ENCODE peak calls at places on chromosomes 12 and 14, in four cellular contexts. Y, D, H and E are unnamed samples.
A peak's percentile ranks its signal among the peaks of the same experiment; 100 is the strongest.

GRCh38 chr12:66195242-66195641 is 6.2 kb downstream of the IRAK3 start:
- DNase-seq in Y (no peak), D (no peak), H (no peak), E (no peak)

GRCh38 chr12:112851024-112851777 is 55.6 kb upstream of the OAS1 start:
- DNase-seq in Y (no peak), D (no peak), H (no peak), E (no peak)

GRCh38 chr14:57418999-57419398 is 28.6 kb downstream of the NAA30 start:
- DNase-seq in Y (no peak), D (no peak), H (no peak), E (no peak)

GRCh38 chr14:86604546-86604945 is 1074.6 kb downstream of the FLRT2 start:
- DNase-seq in Y (no peak), D (no peak), H (no peak), E (no peak)

GRCh38 chr12:56257491-56258067 is 605 bp downstream of the ANKRD52 start:
- DNase-seq in Y (no peak), D (peak; percentile 53), H (peak; percentile 81), E (peak; percentile 77)

GRCh38 chr14:80996049-80996901 is 40.9 kb downstream of the TSHR start:
- DNase-seq in Y (no peak), D (peak; percentile 15), H (peak; percentile 50), E (no peak)

GRCh38 chr12:96258451-96258933 is 64.3 kb downstream of the ELK3 start:
- DNase-seq in Y (no peak), D (no peak), H (no peak), E (no peak)

GRCh38 chr12:131057211-131057721 is 103.6 kb downstream of the ADGRD1 start:
- DNase-seq in Y (no peak), D (no peak), H (no peak), E (no peak)

GRCh38 chr12:38898001-38898684 is 7.2 kb downstream of the CPNE8 start:
- DNase-seq in Y (no peak), D (no peak), H (no peak), E (no peak)

GRCh38 chr12:76586764-76587395 is 27.3 kb upstream of the OSBPL8 start:
- DNase-seq in Y (no peak), D (peak; percentile 19), H (peak; percentile 16), E (no peak)

GRCh38 chr14:100844082-100844408 is 18.1 kb downstream of the MEG3 start:
- DNase-seq in Y (no peak), D (no peak), H (no peak), E (no peak)

GRCh38 chr12:64099430-64099829 is 122.7 kb downstream of the KICS2 start:
- DNase-seq in Y (no peak), D (no peak), H (no peak), E (no peak)

GRCh38 chr14:50967104-50967503 is 22.8 kb upstream of the PYGL start:
- DNase-seq in Y (no peak), D (no peak), H (no peak), E (no peak)

GRCh38 chr12:28140404-28140803 is 49.9 kb upstream of the CCDC91 start:
- DNase-seq in Y (no peak), D (no peak), H (no peak), E (no peak)

GRCh38 chr14:91113829-91114078 is at the start of gene DGLUCY:
- DNase-seq in Y (no peak), D (no peak), H (peak; percentile 84), E (no peak)

GRCh38 chr12:125330645-125331341 is 265.6 kb downstream of the AACS start:
- DNase-seq in Y (no peak), D (peak; percentile 86), H (peak; percentile 93), E (peak; percentile 94)
- TF ChIP-seq USF1 in Y (no peak), D (no peak), H (no peak), E (no peak)

GRCh38 chr14:77455966-77456640 is 1.3 kb downstream of the VIPAS39 start:
- DNase-seq in Y (no peak), D (no peak), H (no peak), E (no peak)

GRCh38 chr14:77459072-77459723 is 1.3 kb downstream of the AHSA1 start:
- DNase-seq in Y (peak; percentile 24), D (peak; percentile 21), H (peak; percentile 63), E (peak; percentile 80)

GRCh38 chr14:77457115-77457521 is 283 bp downstream of the VIPAS39 start:
- DNase-seq in Y (no peak), D (no peak), H (peak; percentile 46), E (no peak)

GRCh38 chr14:77457522-77458248 is at the start of the genes AHSA1 and VIPAS39:
- DNase-seq in Y (peak; percentile 99), D (peak; percentile 77), H (peak; percentile 91), E (peak; percentile 94)

DNA sequence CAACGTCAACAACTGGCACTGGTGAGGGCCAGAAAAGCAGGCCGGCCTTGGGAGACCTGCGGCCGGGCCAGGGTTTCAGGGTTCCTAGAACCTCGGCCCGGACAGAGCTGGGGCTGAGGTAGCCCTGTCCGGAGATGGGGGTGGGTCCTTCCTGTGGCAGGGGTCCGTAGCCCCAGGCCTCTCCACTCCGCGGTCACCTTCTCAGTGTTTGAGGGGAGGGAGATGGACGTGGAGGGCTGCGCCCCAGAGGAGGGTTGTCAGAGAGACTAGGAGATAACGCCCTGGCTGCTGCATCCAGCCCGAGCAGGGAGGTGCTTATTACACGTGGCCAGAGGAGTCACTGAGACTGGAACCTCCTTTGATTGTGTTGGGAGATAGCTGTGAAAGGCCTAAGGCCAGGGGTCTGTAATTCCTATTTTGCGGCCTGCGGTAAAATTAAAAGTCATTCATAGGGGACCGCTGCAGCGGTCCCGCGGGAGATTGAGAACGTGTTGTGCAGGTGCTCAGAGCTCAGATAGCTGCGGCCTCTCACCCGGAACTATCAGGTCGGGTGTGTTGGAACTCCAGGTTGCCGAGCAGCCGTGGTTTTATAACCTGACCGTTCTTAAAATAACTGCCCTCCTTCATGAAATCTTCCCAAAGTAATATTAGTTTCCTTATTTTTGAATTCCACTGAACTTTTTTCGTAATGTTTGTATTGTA is 507 bp downstream of the AHSA1 start:
- DNase-seq in Y (no peak), D (peak; percentile 33), H (peak; percentile 59), E (peak; percentile 32)
- TF ChIP-seq USF1 in Y (no peak), D (peak; percentile 21), H (no peak), E (no peak)

GRCh38 chr14:31943861-31944255 is 133.2 kb upstream of the ARHGAP5 start:
- DNase-seq in Y (no peak), D (no peak), H (no peak), E (no peak)

GRCh38 chr14:31943217-31943616 is 133.9 kb upstream of the ARHGAP5 start:
- DNase-seq in Y (no peak), D (no peak), H (no peak), E (no peak)

GRCh38 chr14:31945074-31945613 is 132.0 kb upstream of the ARHGAP5 start:
- DNase-seq in Y (no peak), D (no peak), H (peak; percentile 70), E (no peak)

GRCh38 chr14:31945701-31946100 is 131.4 kb upstream of the ARHGAP5 start:
- DNase-seq in Y (no peak), D (no peak), H (no peak), E (no peak)

DNA sequence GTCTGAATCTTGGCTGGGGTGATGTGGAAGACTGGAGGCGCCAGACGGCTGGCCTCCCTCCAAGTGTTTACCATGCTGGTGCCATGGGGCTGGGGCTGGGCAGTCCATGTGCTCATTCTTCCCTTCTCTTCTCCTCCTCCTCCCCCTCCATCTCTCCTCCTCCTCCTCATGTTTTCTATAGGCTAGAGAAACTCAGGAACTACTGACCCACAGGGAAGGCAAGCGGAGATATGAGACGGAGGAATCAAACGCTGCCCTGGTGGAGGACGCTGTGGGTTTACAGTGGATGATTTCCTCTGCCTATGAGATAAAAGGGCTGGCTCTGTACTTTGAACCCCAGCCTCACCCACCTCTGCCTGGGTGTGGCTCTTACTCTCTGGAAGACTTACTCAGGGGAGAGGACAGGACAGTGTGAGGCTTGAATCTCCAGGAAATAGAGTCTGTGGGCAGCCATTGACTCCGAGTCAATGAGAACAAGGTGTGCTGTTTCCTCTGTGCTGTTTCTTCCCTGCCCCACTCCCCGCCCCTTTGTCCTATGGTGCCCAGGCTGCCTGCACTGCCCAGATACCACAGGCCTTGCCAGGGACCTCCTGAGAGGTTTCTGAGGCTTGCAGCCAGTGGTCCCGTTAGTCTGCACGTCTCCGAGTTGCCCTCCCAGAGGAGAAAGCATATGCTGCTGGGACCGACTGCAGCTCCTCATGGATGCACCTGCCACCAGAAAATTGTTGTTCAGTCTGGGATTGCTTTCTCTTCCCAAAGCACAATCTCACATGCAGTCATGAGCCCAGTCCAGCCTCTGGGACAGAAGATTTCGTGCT is 132.6 kb upstream of the ARHGAP5 start:
- DNase-seq in Y (no peak), D (no peak), H (no peak), E (no peak)
- TF ChIP-seq USF1 in Y (no peak), D (no peak), H (no peak), E (no peak)

DNA sequence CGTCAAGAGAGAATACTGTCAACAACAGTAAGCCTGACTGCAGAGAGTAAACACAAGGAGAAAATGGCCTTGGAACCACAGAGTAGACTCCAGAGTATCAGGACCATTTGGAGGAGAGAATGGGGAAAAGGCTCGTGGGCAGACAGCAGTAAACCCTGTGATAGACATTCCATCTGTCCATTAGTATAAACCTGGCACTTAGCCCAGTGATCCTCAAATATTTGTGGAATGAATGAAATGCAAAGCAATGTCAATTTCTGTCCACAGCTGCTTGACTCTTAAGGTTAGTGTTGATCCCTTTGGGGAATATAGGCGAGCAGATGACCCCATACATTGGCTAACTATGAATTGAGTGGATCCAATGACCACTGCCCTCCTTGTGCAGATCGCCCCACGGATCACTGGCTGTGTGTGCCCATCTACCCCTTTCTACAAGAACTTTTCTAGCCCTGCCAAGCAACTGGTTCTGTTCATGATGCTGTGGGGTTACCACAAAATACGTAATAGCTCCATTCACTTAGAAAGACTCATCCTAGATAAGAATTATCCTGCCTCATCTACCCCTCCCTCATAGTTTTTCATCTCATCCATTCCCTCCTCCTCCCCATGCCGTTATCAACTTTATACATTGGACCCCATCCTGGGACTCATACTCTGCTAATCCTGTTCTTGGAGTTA is 846.8 kb downstream of the NRXN3 start:
- DNase-seq in Y (no peak), D (no peak), H (no peak), E (no peak)
- TF ChIP-seq USF1 in Y (no peak), D (no peak), H (no peak), E (no peak)